ENCODE peak calls at places on chromosome 5, in six cellular contexts. D, B, E, G, L and N are unnamed samples.

GRCh38 chr5:34740306-34740891 is 84.3 kb downstream of the RAI14 start:
- ATAC-seq in D (no peak), B (no peak), E (no peak), G (no peak), L (peak; percentile 78), N (no peak)

GRCh38 chr5:148909766-148910165 is 83.4 kb downstream of the ADRB2 start:
- ATAC-seq in D (no peak), B (no peak), E (no peak), G (no peak), L (no peak), N (no peak)

GRCh38 chr5:1546556-1546955 is 22.8 kb upstream of the LPCAT1 start:
- ATAC-seq in D (no peak), B (no peak), E (no peak), G (peak; percentile 34), L (peak; percentile 32), N (no peak)

GRCh38 chr5:18744441-18744840 is 1110.2 kb downstream of the TAF11L14 start:
- ATAC-seq in D (no peak), B (no peak), E (peak; percentile 22), G (no peak), L (no peak), N (no peak)

GRCh38 chr5:74035521-74035937 is 409.5 kb downstream of the ARHGEF28 start:
- ATAC-seq in D (peak; percentile 55), B (peak; percentile 67), E (peak; percentile 97), G (peak; percentile 61), L (no peak), N (peak; percentile 64)

GRCh38 chr5:96235008-96235910 is 197.8 kb downstream of the PCSK1 start:
- ATAC-seq in D (no peak), B (no peak), E (peak; percentile 25), G (no peak), L (peak; percentile 65), N (peak; percentile 82)

GRCh38 chr5:16585028-16585667 is 31.6 kb downstream of the RETREG1 start:
- ATAC-seq in D (peak; percentile 94), B (peak; percentile 74), E (peak; percentile 79), G (peak; percentile 61), L (no peak), N (no peak)

GRCh38 chr5:140246378-140247122 is 56.4 kb downstream of the PFDN1 start:
- ATAC-seq in D (no peak), B (no peak), E (no peak), G (no peak), L (peak; percentile 52), N (peak; percentile 62)

GRCh38 chr5:174801798-174802197 is 77.4 kb downstream of the MSX2 start:
- ATAC-seq in D (no peak), B (no peak), E (no peak), G (no peak), L (no peak), N (peak; percentile 25)

GRCh38 chr5:157750320-157750719 is 6.8 kb downstream of the LSM11 start:
- ATAC-seq in D (no peak), B (no peak), E (no peak), G (peak; percentile 51), L (no peak), N (no peak)

GRCh38 chr5:178231736-178232123 is 872 bp downstream of the PHYKPL start:
- ATAC-seq in D (peak; percentile 4), B (no peak), E (peak; percentile 10), G (no peak), L (no peak), N (no peak)

GRCh38 chr5:127838661-127839060 is 135.5 kb downstream of the CCDC192 start:
- ATAC-seq in D (no peak), B (peak; percentile 39), E (no peak), G (no peak), L (no peak), N (no peak)

GRCh38 chr5:51829226-51829625 is 446.0 kb downstream of the ISL1 start:
- ATAC-seq in D (no peak), B (no peak), E (no peak), G (no peak), L (no peak), N (no peak)

GRCh38 chr5:162325143-162325727 is 257.7 kb downstream of the GABRG2 start:
- ATAC-seq in D (no peak), B (no peak), E (no peak), G (no peak), L (no peak), N (no peak)

GRCh38 chr5:35377653-35378052 is 147.4 kb upstream of the PRLR start:
- ATAC-seq in D (no peak), B (no peak), E (no peak), G (no peak), L (no peak), N (no peak)

GRCh38 chr5:6158974-6159863 is 219.1 kb downstream of the MED10 start:
- ATAC-seq in D (no peak), B (peak; percentile 93), E (no peak), G (no peak), L (no peak), N (no peak)

GRCh38 chr5:173628501-173628900 is 12.1 kb upstream of the BOD1 start:
- ATAC-seq in D (no peak), B (no peak), E (no peak), G (no peak), L (no peak), N (no peak)

GRCh38 chr5:39284552-39284951 is 65.2 kb upstream of the FYB1 start:
- ATAC-seq in D (no peak), B (no peak), E (no peak), G (peak; percentile 88), L (no peak), N (no peak)

GRCh38 chr5:15501057-15501791 is 1.2 kb downstream of the FBXL7 start:
- ATAC-seq in D (no peak), B (peak; percentile 78), E (peak; percentile 48), G (peak; percentile 77), L (peak; percentile 62), N (peak; percentile 48)

GRCh38 chr5:109916481-109917153 is 226.9 kb downstream of the MAN2A1 start:
- ATAC-seq in D (no peak), B (no peak), E (no peak), G (no peak), L (no peak), N (no peak)

GRCh38 chr5:82346376-82347212 is 68.4 kb upstream of the RPS23 start:
- ATAC-seq in D (no peak), B (no peak), E (no peak), G (peak; percentile 37), L (no peak), N (no peak)

GRCh38 chr5:64807505-64807904 is 38.8 kb downstream of the CWC27 start:
- ATAC-seq in D (no peak), B (no peak), E (no peak), G (no peak), L (peak; percentile 71), N (no peak)

GRCh38 chr5:137822983-137823382 is 44.7 kb upstream of the MYOT start:
- ATAC-seq in D (no peak), B (no peak), E (no peak), G (no peak), L (no peak), N (no peak)

GRCh38 chr5:14582797-14583137 is 1.2 kb downstream of the OTULINL start:
- ATAC-seq in D (no peak), B (no peak), E (no peak), G (no peak), L (no peak), N (peak; percentile 13)

GRCh38 chr5:112165897-112166737 is 253.0 kb downstream of the EPB41L4A start:
- ATAC-seq in D (peak; percentile 22), B (peak; percentile 33), E (peak; percentile 11), G (peak; percentile 68), L (no peak), N (no peak)

GRCh38 chr5:88761269-88761880 is 121.6 kb downstream of the MEF2C start:
- ATAC-seq in D (no peak), B (no peak), E (peak; percentile 67), G (no peak), L (no peak), N (peak; percentile 15)

GRCh38 chr5:110094559-110094958 is 404.8 kb downstream of the MAN2A1 start:
- ATAC-seq in D (no peak), B (no peak), E (no peak), G (no peak), L (no peak), N (no peak)

GRCh38 chr5:109365653-109366052 is 44.1 kb downstream of the PJA2 start:
- ATAC-seq in D (no peak), B (no peak), E (no peak), G (no peak), L (no peak), N (no peak)

GRCh38 chr5:52896524-52897237 is 92.5 kb upstream of the ITGA2 start:
- ATAC-seq in D (no peak), B (no peak), E (no peak), G (no peak), L (no peak), N (no peak)

GRCh38 chr5:139698461-139699146 is 50.5 kb downstream of the CXXC5 start:
- ATAC-seq in D (peak; percentile 24), B (no peak), E (no peak), G (no peak), L (peak; percentile 28), N (peak; percentile 52)

DNA sequence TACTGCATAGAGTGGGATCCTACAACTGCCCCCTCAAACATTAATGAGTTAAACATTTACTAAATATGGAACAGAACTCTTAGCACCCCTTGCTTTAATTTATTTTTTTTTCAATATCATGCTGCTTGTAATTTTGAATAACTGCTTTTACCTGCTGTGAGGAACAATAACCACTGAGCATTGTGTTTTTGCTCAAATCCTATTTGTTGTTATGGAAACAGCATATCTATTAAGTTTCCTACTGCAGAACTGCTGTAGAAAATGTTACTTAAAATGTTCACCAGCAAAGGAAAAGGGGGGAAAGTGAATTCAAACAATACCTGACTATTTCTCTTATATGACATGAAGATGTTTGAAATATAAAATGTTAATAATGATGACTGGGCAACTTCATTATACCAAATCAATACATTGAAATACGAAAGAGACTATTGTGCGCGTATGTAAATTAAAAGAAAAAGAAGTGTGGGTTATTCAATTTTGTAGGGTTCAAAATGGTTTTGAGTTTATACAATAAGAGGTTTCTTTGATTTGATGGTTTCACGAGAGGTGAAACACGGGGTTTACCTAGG is 1043.8 kb upstream of the NUDT12 start:
- ATAC-seq in D (no peak), B (no peak), E (no peak), G (no peak), L (no peak), N (no peak)
- TF ChIP-seq EP300 in D (no peak), B (no peak), E (no peak), G (no peak), L (no peak), N (no peak)

GRCh38 chr5:150613991-150614650 is 26.3 kb upstream of the SYNPO start:
- ATAC-seq in D (peak; percentile 68), B (no peak), E (no peak), G (peak; percentile 16), L (no peak), N (no peak)
- TF ChIP-seq EP300 in D (no peak), B (no peak), E (no peak), G (no peak), L (no peak), N (no peak)

GRCh38 chr5:142432369-142432863 is 107.6 kb upstream of the SPRY4 start:
- ATAC-seq in D (peak; percentile 56), B (no peak), E (peak; percentile 86), G (peak; percentile 30), L (no peak), N (no peak)
- TF ChIP-seq EP300 in D (no peak), B (no peak), E (no peak), G (no peak), L (no peak), N (no peak)

DNA sequence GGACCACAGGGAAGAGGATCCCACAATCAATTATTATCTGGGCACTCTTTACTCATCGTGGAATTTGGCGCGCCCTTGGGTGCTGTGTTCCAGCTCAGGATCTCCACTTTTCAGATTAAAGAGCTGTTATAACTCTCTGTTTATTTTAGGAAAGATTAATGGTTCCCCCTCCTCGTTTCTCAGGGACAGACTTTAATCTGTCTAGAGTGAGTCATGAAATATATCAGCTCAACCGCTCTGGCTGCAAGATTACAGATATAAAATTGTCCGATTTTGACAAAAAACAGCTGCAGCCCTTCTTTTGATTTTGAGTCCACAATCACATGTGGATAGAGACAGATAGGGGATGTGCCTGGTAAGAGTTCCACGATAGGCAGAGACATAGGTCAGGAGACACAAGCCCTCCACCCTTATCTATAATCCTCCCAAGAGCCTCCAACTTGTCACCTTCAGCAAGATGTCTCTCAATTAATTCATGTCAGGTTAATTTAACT is 77.6 kb upstream of the ANKRD55 start:
- ATAC-seq in D (peak; percentile 70), B (no peak), E (no peak), G (no peak), L (no peak), N (no peak)
- TF ChIP-seq EP300 in D (peak; percentile 93), B (no peak), E (no peak), G (no peak), L (no peak), N (no peak)